ENCODE peak calls at places on chromosomes 1 and 21, in five cellular contexts. S, M, D, E and L are unnamed samples. For H3K4me1, the result is how much of the 10 kb centered on the place peaks cover.

GRCh38 chr1:217907504-217907903 is 276.4 kb downstream of the SPATA17 start:
- ATAC-seq in S (no peak), M (no peak), E (no peak), D (no peak), L (no peak)

GRCh38 chr1:59718989-59719360 is 95.8 kb upstream of the HOOK1 start:
- ATAC-seq in D (no peak), E (no peak), S (no peak), M (peak), L (no peak)

GRCh38 chr1:160474392-160475242 is 48.4 kb downstream of the SLAMF6 start:
- ATAC-seq in S (no peak), M (no peak), E (peak), D (no peak), L (no peak)

GRCh38 chr1:94654031-94654430 is 112.5 kb upstream of the F3 start:
- ATAC-seq in M (peak), E (no peak), S (peak), D (peak), L (no peak)

GRCh38 chr1:111175349-111175748 is 25.1 kb downstream of the DENND2D start:
- ATAC-seq in M (no peak), E (no peak), S (no peak), D (no peak), L (no peak)

GRCh38 chr21:29403922-29404538 is 105.3 kb downstream of the BACH1 start:
- ATAC-seq in D (no peak), S (peak), M (peak), E (peak), L (peak)

GRCh38 chr1:234409328-234409727 is 36.1 kb downstream of the COA6 start:
- ATAC-seq in M (no peak), S (no peak), E (no peak), D (no peak), L (no peak)

GRCh38 chr21:40685121-40685630 is 161.8 kb downstream of the DSCAM start:
- ATAC-seq in M (no peak), D (no peak), S (no peak), E (no peak), L (no peak)

GRCh38 chr21:14890141-14890540 is 174.7 kb downstream of the NRIP1 start:
- ATAC-seq in D (no peak), S (no peak), E (no peak), M (no peak), L (no peak)

GRCh38 chr1:245155186-245156040 is 628 bp downstream of the KIF26B start:
- ATAC-seq in D (peak), S (no peak), E (no peak), M (no peak), L (no peak)

GRCh38 chr1:164184273-164184672 is 374.7 kb upstream of the PBX1 start:
- ATAC-seq in S (no peak), E (no peak), D (no peak), M (no peak), L (no peak)

GRCh38 chr1:214418380-214418779 is 133.0 kb downstream of the PTPN14 start:
- ATAC-seq in M (no peak), S (no peak), E (peak), D (peak), L (no peak)

GRCh38 chr1:147625274-147625986 is 44.9 kb downstream of the ACP6 start:
- ATAC-seq in D (no peak), E (no peak), S (no peak), M (no peak), L (no peak)

GRCh38 chr1:244435562-244436205 is 16.0 kb downstream of the ADSS2 start:
- ATAC-seq in S (no peak), D (peak), E (no peak), M (no peak), L (no peak)

GRCh38 chr1:182707116-182707515 is 22.7 kb upstream of the RGS8 start:
- ATAC-seq in E (no peak), M (no peak), D (no peak), S (no peak), L (peak)

GRCh38 chr1:14875781-14876564 is 277.5 kb downstream of the KAZN start:
- ATAC-seq in E (no peak), S (no peak), D (no peak), M (no peak), L (no peak)

GRCh38 chr21:45021428-45022347 is 52.7 kb upstream of the ADARB1 start:
- ATAC-seq in M (no peak), E (no peak), S (no peak), D (no peak), L (no peak)

GRCh38 chr1:192869308-192869940 is 60.6 kb downstream of the RGS2 start:
- ATAC-seq in D (no peak), M (no peak), E (no peak), S (no peak), L (no peak)

GRCh38 chr1:203034422-203035110 is 8.3 kb downstream of the PPFIA4 start:
- ATAC-seq in S (no peak), E (no peak), D (no peak), M (no peak), L (no peak)

GRCh38 chr1:94105957-94106529 is 14.9 kb downstream of the ABCA4 start:
- ATAC-seq in D (no peak), E (peak), S (peak), M (peak), L (no peak)

GRCh38 chr1:78340006-78340405 is 150.8 kb upstream of the PTGFR start:
- ATAC-seq in E (no peak), S (peak), D (no peak), M (no peak), L (no peak)

GRCh38 chr1:3529099-3529729 is 74.7 kb downstream of the ARHGEF16 start:
- ATAC-seq in S (no peak), E (no peak), D (no peak), M (no peak), L (no peak)

GRCh38 chr1:203926025-203926540 is 64.7 kb downstream of the SNRPE start:
- ATAC-seq in M (no peak), S (no peak), D (no peak), E (no peak), L (no peak)

GRCh38 chr21:23111070-23111605 is 2112.9 kb downstream of the NCAM2 start:
- ATAC-seq in D (no peak), E (no peak), M (no peak), S (no peak), L (no peak)

GRCh38 chr1:6909401-6909800 is 124.1 kb downstream of the CAMTA1 start:
- ATAC-seq in M (no peak), S (no peak), D (no peak), E (no peak), L (no peak)

GRCh38 chr1:158121604-158122254 is 59.0 kb upstream of the CD1D start:
- ATAC-seq in S (peak), D (peak), E (peak), M (no peak), L (no peak)

GRCh38 chr1:192445849-192446489 is 129.2 kb downstream of the RGS21 start:
- ATAC-seq in M (no peak), E (peak), D (no peak), S (no peak), L (no peak)

GRCh38 chr1:168531605-168532345 is 12.0 kb downstream of the XCL2 start:
- ATAC-seq in M (no peak), D (no peak), S (no peak), E (peak), L (no peak)

GRCh38 chr1:15885701-15886612 is 38.5 kb downstream of the SPEN start:
- ATAC-seq in S (peak), D (peak), E (peak), M (peak), L (peak)

GRCh38 chr1:43634729-43635128 is 15.2 kb upstream of the KDM4A start:
- ATAC-seq in S (peak), D (peak), E (no peak), M (peak), L (no peak)

GRCh38 chr1:109787211-109787844 is 23.6 kb upstream of the EPS8L3 start:
- ATAC-seq in D (no peak), M (no peak), E (no peak), S (peak), L (no peak)

GRCh38 chr1:204265665-204266064 is 51.9 kb upstream of the GOLT1A start:
- ATAC-seq in S (no peak), M (no peak), D (no peak), E (no peak), L (peak)

GRCh38 chr21:42044871-42045495 is 26.1 kb upstream of the UMODL1 start:
- ATAC-seq in M (no peak), S (no peak), E (no peak), D (no peak), L (no peak)

GRCh38 chr1:42946120-42947009 is 12.3 kb downstream of the SLC2A1 start:
- ATAC-seq in D (no peak), S (no peak), M (no peak), E (peak), L (no peak)

GRCh38 chr1:15089244-15089992 is 64.1 kb upstream of the TMEM51 start:
- ATAC-seq in D (no peak), M (peak), E (peak), S (no peak), L (no peak)

GRCh38 chr21:15362458-15362857 is 297.7 kb upstream of the NRIP1 start:
- ATAC-seq in E (no peak), D (no peak), M (no peak), S (no peak), L (no peak)

GRCh38 chr1:9231648-9232332 is 2.8 kb upstream of the H6PD start:
- ATAC-seq in D (no peak), E (peak), S (no peak), M (no peak), L (no peak)

GRCh38 chr1:9233942-9234222 is 692 bp upstream of the H6PD start:
- ATAC-seq in S (no peak), D (peak), E (no peak), M (no peak), L (no peak)

GRCh38 chr1:9234223-9235122 is at the start of gene H6PD:
- ATAC-seq in E (peak), D (peak), S (peak), M (peak), L (peak)

GRCh38 chr1:9235123-9235513 is 544 bp downstream of the H6PD start:
- ATAC-seq in E (no peak), S (peak), D (peak), M (no peak), L (peak)

DNA sequence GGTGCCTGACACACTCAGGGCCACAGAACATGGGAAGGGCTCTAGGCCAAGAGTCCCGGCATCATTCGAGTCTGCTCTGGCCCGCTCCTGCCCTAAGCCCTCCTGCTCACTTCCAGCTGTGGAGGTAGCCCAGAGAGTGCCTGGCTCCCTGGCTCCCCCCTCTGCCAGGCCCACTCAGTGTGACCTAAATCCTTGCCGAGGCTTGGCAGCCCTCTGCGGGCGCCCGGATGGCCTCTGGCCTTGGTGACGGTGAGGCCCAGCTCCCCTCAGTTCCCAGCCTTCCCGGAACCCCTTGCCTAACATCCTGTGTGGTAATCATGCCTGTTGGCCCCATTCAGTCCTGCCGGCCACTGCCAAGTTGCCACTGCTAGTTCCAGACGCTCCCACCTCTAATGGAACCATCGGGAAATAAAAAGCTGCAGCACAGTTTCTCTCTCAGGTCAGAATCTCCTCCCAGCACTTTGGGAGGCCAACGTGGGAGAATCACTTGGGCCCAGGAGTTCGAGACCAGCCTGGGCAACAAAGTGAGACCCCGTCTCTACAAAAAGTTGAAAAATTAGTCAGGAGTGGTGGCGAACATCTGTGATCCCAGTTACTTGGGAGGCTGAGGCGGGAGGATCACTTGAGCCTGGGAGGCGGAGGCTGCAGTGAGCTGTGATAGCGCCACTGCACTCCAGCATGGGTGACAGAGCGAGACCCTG is 1.2 kb upstream of the H6PD start:
- ATAC-seq in S (no peak), E (no peak), M (peak), D (no peak), L (peak)
- TF ChIP-seq POLR2AphosphoS5 in S (no peak), E (no peak), M (peak), D (no peak), L (peak)

GRCh38 chr1:24930703-24931480 is 816 bp upstream of the RUNX3 start:
- ATAC-seq in D (no peak), M (no peak), E (no peak), S (no peak), L (no peak)
- H3K4me3 ChIP-seq in D (no peak), M (peak), E (peak), S (peak), L (peak)

GRCh38 chr1:117622726-117623125 is 16.9 kb downstream of the TENT5C start:
- ATAC-seq in M (no peak), D (no peak), E (no peak), S (no peak), L (no peak)

GRCh38 chr1:117623141-117623540 is 17.3 kb downstream of the TENT5C start:
- ATAC-seq in E (no peak), M (no peak), D (no peak), S (no peak), L (no peak)

GRCh38 chr1:117621316-117621715 is 15.5 kb downstream of the TENT5C start:
- ATAC-seq in S (no peak), D (no peak), E (no peak), M (no peak), L (no peak)

GRCh38 chr1:117620440-117620839 is 14.6 kb downstream of the TENT5C start:
- ATAC-seq in M (no peak), S (no peak), E (no peak), D (no peak), L (no peak)

GRCh38 chr1:117623698-117624097 is 17.9 kb downstream of the TENT5C start:
- ATAC-seq in E (no peak), D (no peak), S (no peak), M (no peak), L (no peak)
- H3K4me1 ChIP-seq in E (under half), D (under half), S (under half), M (under half), L (under half)

GRCh38 chr1:104468282-104468681 is 718.6 kb downstream of the AMY1C start:
- ATAC-seq in E (peak), D (no peak), M (no peak), S (no peak), L (no peak)

GRCh38 chr1:104466068-104466467 is 716.4 kb downstream of the AMY1C start:
- ATAC-seq in M (no peak), E (no peak), S (no peak), D (no peak), L (no peak)

GRCh38 chr1:104463126-104463697 is 713.5 kb downstream of the AMY1C start:
- ATAC-seq in D (no peak), S (no peak), M (no peak), E (no peak), L (no peak)

DNA sequence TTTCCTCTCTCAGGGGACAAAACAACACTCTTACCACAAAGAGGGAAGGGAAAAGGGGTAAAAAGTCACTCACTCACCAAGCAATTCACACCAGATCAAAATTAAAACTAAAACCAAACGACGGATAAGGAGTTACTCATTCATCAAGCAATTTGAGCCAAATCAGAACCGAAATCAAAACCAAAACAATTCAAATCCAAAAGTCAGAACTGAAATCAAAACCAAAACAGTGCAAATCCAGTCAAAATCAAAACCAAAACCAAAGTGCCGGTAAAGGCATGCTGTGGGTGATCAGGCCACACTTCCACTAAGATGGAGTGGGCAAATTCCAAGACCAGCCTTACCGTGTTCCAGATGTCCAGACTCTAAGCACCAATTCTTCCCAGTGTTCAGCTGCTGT is 717.9 kb downstream of the AMY1C start:
- ATAC-seq in D (no peak), M (no peak), E (peak), S (no peak), L (no peak)
- TF ChIP-seq POLR2AphosphoS5 in D (no peak), M (no peak), E (no peak), S (no peak), L (no peak)

GRCh38 chr1:29177022-29177705 is 4.5 kb downstream of the SRSF4 start:
- ATAC-seq in D (no peak), E (no peak), S (no peak), M (no peak), L (no peak)
- H3K4me3 ChIP-seq in D (no peak), E (peak), S (no peak), M (no peak), L (no peak)

GRCh38 chr1:184893695-184894094 is 80.6 kb downstream of the NIBAN1 start:
- ATAC-seq in D (no peak), M (no peak), S (no peak), E (no peak), L (no peak)
- H3K4me1 ChIP-seq in D (under half), M (under half), S (under half), E (under half), L (under half)

GRCh38 chr1:151147132-151147503 is 687 bp upstream of the SEMA6C start:
- ATAC-seq in D (peak), M (no peak), E (no peak), S (no peak), L (peak)

GRCh38 chr1:151145158-151146071 is 1.0 kb downstream of the SEMA6C start:
- ATAC-seq in S (no peak), E (no peak), D (no peak), M (no peak), L (no peak)

GRCh38 chr1:151147685-151148084 is 1.3 kb upstream of the SEMA6C start:
- ATAC-seq in S (no peak), E (no peak), M (no peak), D (no peak), L (no peak)

GRCh38 chr1:151146072-151146415 is 387 bp downstream of the SEMA6C start:
- ATAC-seq in S (no peak), E (peak), D (peak), M (no peak), L (peak)

DNA sequence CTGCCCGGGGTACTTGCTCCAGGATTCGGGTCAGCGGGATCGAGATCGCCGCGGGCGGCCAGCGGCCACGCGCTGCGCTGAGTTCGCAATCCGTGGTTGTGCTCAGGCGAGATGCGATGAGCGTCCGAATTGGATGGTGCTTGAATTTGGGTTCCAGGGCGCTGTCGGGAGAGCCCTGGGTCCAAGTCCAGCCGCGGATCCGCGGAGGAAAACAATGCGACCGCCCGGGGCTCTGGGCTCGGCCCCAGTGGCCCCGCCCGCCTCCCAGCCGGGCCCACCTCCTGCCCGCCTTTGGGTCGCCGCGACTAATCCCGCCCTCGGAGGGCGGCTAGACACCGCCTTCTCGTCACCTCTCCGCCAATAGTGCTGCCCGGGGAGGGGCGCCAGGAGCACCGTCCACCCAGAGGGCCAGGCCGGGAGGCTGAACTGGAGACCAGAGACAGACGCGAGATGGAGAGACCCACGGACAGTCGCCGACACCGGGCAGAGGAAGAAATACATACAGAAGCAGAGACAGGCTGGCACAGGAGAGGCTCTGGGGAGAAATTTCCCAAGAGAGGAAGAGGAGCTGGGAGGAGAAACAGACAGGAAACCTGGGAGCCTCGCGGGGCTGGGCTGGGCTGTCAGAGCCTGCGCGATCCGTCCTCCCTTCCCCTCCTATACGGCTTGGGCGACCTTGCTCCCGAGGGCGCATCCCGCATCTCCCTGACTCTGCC is at the start of gene SEMA6C:
- ATAC-seq in S (peak), E (peak), D (peak), M (peak), L (peak)
- TF ChIP-seq POLR2AphosphoS5 in S (peak), E (no peak), D (peak), M (peak), L (peak)

GRCh38 chr1:37288900-37289299 is 185.5 kb upstream of the ZC3H12A start:
- ATAC-seq in E (peak), M (no peak), D (no peak), S (no peak), L (no peak)
- H3K4me3 ChIP-seq in E (no peak), M (no peak), D (no peak), S (no peak), L (no peak)

GRCh38 chr21:17497345-17497744 is 15.5 kb upstream of the CXADR start:
- ATAC-seq in M (no peak), D (no peak), E (no peak), S (no peak), L (no peak)

GRCh38 chr21:17494051-17494450 is 18.8 kb upstream of the CXADR start:
- ATAC-seq in M (no peak), D (no peak), S (no peak), E (no peak), L (no peak)

GRCh38 chr21:17492415-17493168 is 20.3 kb upstream of the CXADR start:
- ATAC-seq in S (peak), D (peak), M (peak), E (no peak), L (no peak)

GRCh38 chr21:17498586-17498985 is 14.3 kb upstream of the CXADR start:
- ATAC-seq in D (no peak), S (no peak), M (no peak), E (no peak), L (no peak)

GRCh38 chr21:17495680-17496079 is 17.2 kb upstream of the CXADR start:
- ATAC-seq in M (no peak), D (no peak), S (no peak), E (no peak), L (no peak)
- H3K4me1 ChIP-seq in M (under half), D (under half), S (under half), E (under half), L (under half)

GRCh38 chr1:93080424-93080823 is 1.3 kb downstream of the MTF2 start:
- ATAC-seq in E (peak), S (peak), M (peak), D (peak), L (no peak)

GRCh38 chr1:93082313-93082712 is 3.2 kb downstream of the MTF2 start:
- ATAC-seq in S (no peak), D (no peak), M (no peak), E (no peak), L (no peak)

GRCh38 chr1:93078935-93079654 is at the start of gene MTF2:
- ATAC-seq in E (peak), M (peak), D (peak), S (peak), L (peak)

GRCh38 chr1:93081716-93082115 is 2.6 kb downstream of the MTF2 start:
- ATAC-seq in M (no peak), S (no peak), D (no peak), E (peak), L (no peak)

GRCh38 chr1:93079685-93080141 is 630 bp downstream of the MTF2 start:
- ATAC-seq in E (peak), D (peak), M (peak), S (peak), L (no peak)
- TF ChIP-seq POLR2AphosphoS5 in E (no peak), D (no peak), M (no peak), S (no peak), L (no peak)